ENCODE peak calls at places on chromosomes 13 and 19, in five cellular contexts. Y, N, V, E and P are unnamed samples.

GRCh38 chr13:20721454-20722357 is 18.2 kb downstream of the IL17D start:
- DNase-seq in V (peak), E (peak), N (peak), Y (peak), P (no peak)

GRCh38 chr19:51433092-51433491 is 15.7 kb upstream of the SIGLEC10 start:
- DNase-seq in N (no peak), E (no peak), V (no peak), Y (no peak), P (no peak)

GRCh38 chr19:15249912-15250634 is 17.8 kb upstream of the EPHX3 start:
- DNase-seq in N (no peak), Y (peak), E (peak), V (peak), P (no peak)

GRCh38 chr13:89550842-89551422 is 1796.6 kb upstream of the MIR17HG start:
- DNase-seq in Y (no peak), N (peak), E (no peak), V (no peak), P (no peak)

GRCh38 chr13:75195479-75196111 is 286.4 kb downstream of the TBC1D4 start:
- DNase-seq in N (no peak), E (no peak), Y (no peak), V (peak), P (no peak)

GRCh38 chr13:93867481-93867880 is 612.0 kb downstream of the DCT start:
- DNase-seq in E (no peak), Y (peak), V (no peak), N (no peak), P (no peak)

GRCh38 chr13:112118451-112119064 is 51.6 kb downstream of the SOX1 start:
- DNase-seq in N (no peak), V (no peak), Y (no peak), E (no peak), P (no peak)

GRCh38 chr13:97559981-97560380 is 126.0 kb downstream of the RAP2A start:
- DNase-seq in E (no peak), N (no peak), Y (no peak), V (no peak), P (no peak)

GRCh38 chr13:111939285-111940278 is 127.4 kb upstream of the SOX1 start:
- DNase-seq in V (no peak), N (no peak), E (no peak), Y (no peak), P (no peak)

GRCh38 chr19:35533822-35534521 is 716 bp downstream of the GAPDHS start:
- DNase-seq in Y (peak), E (peak), V (peak), N (no peak), P (no peak)
- TF ChIP-seq EZH2phosphoT487 in Y (no peak), E (no peak), V (no peak), N (no peak), P (no peak)

DNA sequence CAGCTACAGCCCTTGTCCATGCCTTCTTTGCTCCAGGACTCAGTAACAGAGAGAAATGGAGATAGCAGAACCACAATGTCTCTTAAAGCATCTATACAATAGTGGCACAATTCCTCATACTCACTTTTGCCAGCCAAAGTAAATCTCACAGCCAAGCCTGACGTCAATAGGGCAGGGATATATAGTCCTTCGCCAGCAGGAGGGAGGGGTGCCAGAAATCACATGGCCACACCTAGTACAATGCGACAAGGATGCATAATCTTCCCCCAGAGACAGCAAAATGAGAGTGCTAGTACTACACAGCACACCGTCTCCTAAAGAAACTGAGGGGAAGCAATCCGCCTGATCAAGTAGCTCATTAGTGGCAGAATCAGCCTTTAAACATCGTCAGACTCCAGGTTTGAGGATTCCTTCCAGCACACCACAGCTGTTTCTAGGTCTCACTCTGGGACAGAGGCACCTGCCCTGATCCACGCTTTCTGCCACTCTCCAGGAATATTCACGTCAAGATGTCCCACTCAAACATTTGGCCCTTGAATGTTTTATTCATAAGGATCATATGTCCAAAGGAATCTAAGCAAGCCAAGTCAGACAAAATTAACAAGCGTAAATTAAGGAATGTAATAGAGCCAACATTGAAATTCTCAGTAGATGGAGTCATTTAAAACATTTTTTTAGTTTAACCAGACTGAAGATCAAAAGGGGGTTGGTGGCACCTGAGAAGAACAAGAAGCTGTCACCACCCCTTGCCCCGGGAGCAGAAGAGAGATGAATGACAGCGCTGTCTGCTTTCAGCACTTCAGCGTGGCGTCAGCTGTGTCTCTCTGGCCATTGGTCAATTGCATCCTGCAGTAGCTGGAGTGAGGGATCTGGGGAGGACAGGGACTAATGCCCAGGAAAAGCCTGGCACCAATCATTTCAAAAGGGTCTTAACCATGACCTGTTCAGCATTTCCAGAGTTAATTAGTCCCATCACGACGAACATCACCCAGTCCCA is 63.6 kb upstream of the SERP2 start:
- DNase-seq in N (peak), Y (no peak), E (no peak), V (no peak), P (no peak)
- TF ChIP-seq EZH2phosphoT487 in N (no peak), Y (no peak), E (no peak), V (no peak), P (no peak)

DNA sequence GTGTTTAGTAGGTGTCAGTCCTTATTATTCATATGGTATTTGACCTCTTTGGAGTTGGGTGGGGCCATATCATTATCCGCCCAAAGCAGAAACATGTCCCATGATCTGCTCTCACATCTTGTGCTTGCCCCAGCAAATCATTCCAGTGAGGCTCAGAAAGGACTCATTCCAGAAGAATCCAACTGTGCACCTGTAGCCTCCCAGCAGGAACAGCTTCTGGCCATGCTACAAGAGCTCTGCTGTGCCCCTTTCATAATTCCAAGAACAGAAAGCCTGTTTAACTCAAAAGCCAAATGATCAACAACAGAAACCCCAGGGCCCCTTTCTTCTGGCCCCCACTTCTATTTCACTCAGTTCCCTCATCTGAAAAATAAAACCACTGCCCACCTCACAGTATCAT is 673.1 kb downstream of the DIAPH3 start:
- DNase-seq in Y (no peak), N (no peak), V (no peak), E (no peak), P (no peak)
- TF ChIP-seq EZH2phosphoT487 in Y (no peak), N (no peak), V (no peak), E (no peak), P (no peak)

DNA sequence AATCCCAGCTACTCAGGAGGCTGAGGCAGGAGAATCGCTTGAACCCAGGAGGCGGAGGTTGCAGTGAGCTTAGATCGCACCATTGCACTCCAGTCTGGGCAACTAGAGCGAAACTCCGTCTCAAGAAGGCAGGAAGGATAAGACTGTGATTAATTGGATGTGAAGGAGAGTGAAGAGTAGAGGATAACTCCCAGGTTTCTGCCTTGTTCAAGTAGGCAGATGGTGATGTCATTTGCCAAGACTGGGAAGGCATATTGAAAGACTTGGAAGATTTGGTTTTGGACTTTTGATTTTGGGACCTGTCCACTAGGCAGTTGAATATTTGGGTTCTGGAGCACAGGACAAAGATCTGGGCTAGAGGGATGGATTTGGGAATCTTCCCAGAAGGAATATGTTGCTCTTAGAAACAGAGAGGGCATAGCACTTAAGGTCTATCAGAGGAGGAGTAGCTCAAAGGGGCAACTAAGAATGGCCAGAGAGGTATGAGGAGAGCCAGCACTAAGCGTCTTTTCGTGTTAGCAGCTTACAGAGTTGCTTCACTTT is 20.0 kb downstream of the GARRE1 start:
- DNase-seq in Y (peak), E (no peak), N (no peak), V (no peak), P (no peak)
- TF ChIP-seq EZH2phosphoT487 in Y (no peak), E (no peak), N (no peak), V (no peak), P (no peak)